ENCODE peak calls at places on chromosome 1, in eight cellular contexts. O is transverse colon, A is cardiac muscle cell, C is right cardiac atrium, U is body of pancreas, F is upper lobe of right lung, R is aorta, I is osteoblast. T is an unnamed sample.

GRCh38 chr1:8817413-8818324 is at the start of gene RERE:
- DNase-seq in I (peak; percentile 100), O (peak; percentile 96), A (peak; percentile 95), U (peak; percentile 94), C (peak; percentile 97), R (peak; percentile 95), F (peak; percentile 96), T (peak; percentile 90)

GRCh38 chr1:4797429-4797828 is 143.0 kb downstream of the AJAP1 start:
- DNase-seq in A (no peak), F (no peak), U (no peak), O (no peak), I (no peak), C (no peak), R (no peak), T (no peak)

GRCh38 chr1:155006601-155007101 is 4.0 kb downstream of the ZBTB7B start:
- DNase-seq in F (no peak), C (peak; percentile 59), U (peak; percentile 48), R (no peak), A (no peak), O (peak; percentile 37), I (peak; percentile 84), T (no peak)

GRCh38 chr1:230823421-230823820 is 44.9 kb downstream of the C1orf198 start:
- DNase-seq in A (no peak), F (no peak), U (no peak), R (peak; percentile 71), C (no peak), O (no peak), I (no peak), T (no peak)

GRCh38 chr1:65068202-65069011 is 79.6 kb upstream of the AK4 start:
- DNase-seq in I (peak; percentile 91), C (no peak), F (no peak), U (no peak), O (peak; percentile 27), A (no peak), R (no peak), T (no peak)

GRCh38 chr1:23177438-23178380 is 9.1 kb upstream of the LUZP1 start:
- DNase-seq in I (peak; percentile 95), A (peak; percentile 89), O (peak; percentile 70), C (peak; percentile 95), U (peak; percentile 70), R (peak; percentile 87), F (peak; percentile 86), T (peak; percentile 84)

GRCh38 chr1:92478393-92478792 is 8.3 kb downstream of the GFI1 start:
- DNase-seq in I (peak; percentile 87), R (no peak), C (no peak), O (no peak), U (no peak), F (no peak), A (no peak), T (no peak)

GRCh38 chr1:39110882-39111281 is 84.7 kb downstream of the NDUFS5 start:
- DNase-seq in I (peak; percentile 94), R (no peak), U (no peak), O (no peak), A (no peak), C (no peak), F (no peak), T (no peak)

GRCh38 chr1:22273686-22274681 is 131.1 kb upstream of the WNT4 start:
- DNase-seq in F (no peak), R (no peak), A (no peak), C (no peak), U (no peak), O (no peak), I (peak; percentile 44), T (no peak)

GRCh38 chr1:16721871-16722641 is 18.3 kb upstream of the RNU1-4 start:
- DNase-seq in R (peak; percentile 9), A (no peak), I (peak; percentile 65), O (peak; percentile 4), U (no peak), C (no peak), F (no peak), T (no peak)

GRCh38 chr1:224381880-224382548 is 25.3 kb downstream of the CNIH4 start:
- DNase-seq in A (no peak), F (no peak), C (no peak), O (no peak), U (no peak), I (no peak), R (no peak), T (no peak)

GRCh38 chr1:57517587-57518397 is 93.9 kb upstream of the DAB1 start:
- DNase-seq in F (no peak), O (no peak), A (peak; percentile 10), I (no peak), C (no peak), U (no peak), R (no peak), T (no peak)
- H3K27ac ChIP-seq in F (no peak overlapping the region), O (no peak overlapping the region), A (no peak overlapping the region), I (no peak overlapping the region), C (no peak overlapping the region), U (no peak overlapping the region), R (no peak overlapping the region), T (no peak overlapping the region)

DNA sequence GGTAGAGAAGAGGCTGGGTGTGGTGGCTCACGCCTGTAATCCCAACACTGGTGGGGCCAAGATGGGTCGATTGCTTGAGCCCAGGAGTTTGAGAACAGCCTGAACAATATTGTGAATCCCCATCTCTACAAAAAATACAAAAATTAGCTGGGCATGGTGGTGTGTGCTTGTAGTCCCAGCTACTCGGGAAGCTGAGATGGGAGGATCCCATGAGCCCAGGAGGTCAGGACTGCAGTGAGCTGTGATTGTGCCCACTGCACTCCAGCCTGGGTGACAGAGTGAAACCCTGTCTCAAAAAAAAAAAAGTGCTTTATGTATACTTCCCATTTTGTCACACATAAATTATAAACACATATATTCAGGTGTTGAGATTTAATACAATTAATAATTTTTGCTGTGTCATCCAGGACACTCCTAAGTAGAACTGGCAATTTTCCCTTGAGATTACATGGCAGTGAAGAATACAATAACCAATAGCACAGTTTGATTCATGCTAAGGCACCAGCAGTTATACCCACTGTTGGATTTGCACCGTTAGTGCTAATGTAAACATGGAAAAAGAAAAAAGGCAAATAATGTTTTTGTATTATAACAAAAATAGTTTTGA is 15.5 kb downstream of the GABPB2 start:
- DNase-seq in A (no peak), U (no peak), I (no peak), R (no peak), O (no peak), C (no peak), F (no peak), T (no peak)
- H3K27me3 ChIP-seq in A (no peaks in the 10 kb centered on the region), U (no peaks in the 10 kb centered on the region), I (no peaks in the 10 kb centered on the region), R (no peaks in the 10 kb centered on the region), O (no peaks in the 10 kb centered on the region), C (no peaks in the 10 kb centered on the region), F (no peaks in the 10 kb centered on the region), T (no peaks in the 10 kb centered on the region)

DNA sequence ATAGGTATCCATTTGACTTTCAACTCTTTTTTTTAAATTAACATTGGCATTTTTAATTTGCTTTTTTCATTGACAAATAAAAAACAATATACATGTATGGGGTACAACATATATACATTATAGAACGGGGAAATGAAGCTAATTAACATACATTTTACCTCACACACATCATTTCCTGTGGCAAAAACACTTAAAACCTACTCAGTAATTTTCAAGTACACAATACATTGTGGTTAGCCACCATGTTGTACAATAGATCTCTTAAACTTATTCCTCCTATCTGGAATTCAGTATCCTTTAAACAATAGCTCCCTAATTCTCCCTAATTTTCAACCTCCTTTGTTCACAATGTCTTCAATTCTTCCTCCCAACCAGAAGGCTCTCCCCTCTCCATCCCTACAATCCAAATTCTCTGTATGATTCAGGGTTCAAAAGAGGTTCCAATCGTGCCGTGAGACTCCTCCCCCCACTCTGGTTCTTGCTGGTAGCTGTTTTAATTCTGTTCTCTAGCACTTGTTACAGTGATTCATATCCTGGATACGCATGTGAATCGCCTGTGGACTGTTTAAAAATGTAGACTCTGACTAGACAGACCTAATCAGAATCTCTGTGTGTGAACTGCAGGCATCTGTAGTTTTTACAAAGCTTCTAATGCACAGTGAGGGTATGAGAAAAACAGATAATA is 87.6 kb upstream of the DUSP10 start:
- DNase-seq in I (peak; percentile 92), U (no peak), F (no peak), C (no peak), R (no peak), O (no peak), A (no peak), T (no peak)
- H3K27ac ChIP-seq in I (peak overlapping the region; percentile 90), U (no peak overlapping the region), F (no peak overlapping the region), C (no peak overlapping the region), R (no peak overlapping the region), O (no peak overlapping the region), A (no peak overlapping the region), T (no peak overlapping the region)

GRCh38 chr1:150002217-150002616 is 8.3 kb downstream of the OTUD7B start:
- DNase-seq in O (no peak), R (no peak), I (peak; percentile 41), U (no peak), A (no peak), C (no peak), F (no peak), T (no peak)
- H3K27me3 ChIP-seq in O (peaks cover 3% of the 10 kb centered on the region), R (no peaks in the 10 kb centered on the region), I (no peaks in the 10 kb centered on the region), U (no peaks in the 10 kb centered on the region), A (no peaks in the 10 kb centered on the region), C (no peaks in the 10 kb centered on the region), F (no peaks in the 10 kb centered on the region), T (no peaks in the 10 kb centered on the region)

GRCh38 chr1:15418811-15419515 is 9.3 kb downstream of the EFHD2 start:
- DNase-seq in I (peak; percentile 73), R (no peak), A (no peak), C (no peak), F (no peak), O (no peak), U (peak; percentile 75), T (no peak)

GRCh38 chr1:15413563-15414449 is 4.1 kb downstream of the EFHD2 start:
- DNase-seq in I (peak; percentile 64), A (no peak), R (no peak), F (no peak), C (no peak), O (peak; percentile 71), U (no peak), T (no peak)

GRCh38 chr1:15414450-15414823 is 4.7 kb downstream of the EFHD2 start:
- DNase-seq in A (no peak), R (no peak), F (no peak), I (no peak), C (no peak), U (no peak), O (no peak), T (no peak)

GRCh38 chr1:15420853-15421465 is 11.3 kb downstream of the EFHD2 start:
- DNase-seq in C (no peak), R (no peak), A (no peak), O (no peak), U (peak; percentile 71), F (no peak), I (peak; percentile 71), T (no peak)

GRCh38 chr1:15417365-15417934 is 7.8 kb downstream of the EFHD2 start:
- DNase-seq in C (no peak), U (peak; percentile 75), I (peak; percentile 96), O (peak; percentile 80), A (no peak), F (no peak), R (peak; percentile 75), T (peak; percentile 54)
- H3K27ac ChIP-seq in C (peak overlapping the region; percentile 12), U (no peak overlapping the region), I (peak overlapping the region; percentile 67), O (peak overlapping the region; percentile 89), A (no peak overlapping the region), F (peak overlapping the region; percentile 42), R (no peak overlapping the region), T (no peak overlapping the region)

DNA sequence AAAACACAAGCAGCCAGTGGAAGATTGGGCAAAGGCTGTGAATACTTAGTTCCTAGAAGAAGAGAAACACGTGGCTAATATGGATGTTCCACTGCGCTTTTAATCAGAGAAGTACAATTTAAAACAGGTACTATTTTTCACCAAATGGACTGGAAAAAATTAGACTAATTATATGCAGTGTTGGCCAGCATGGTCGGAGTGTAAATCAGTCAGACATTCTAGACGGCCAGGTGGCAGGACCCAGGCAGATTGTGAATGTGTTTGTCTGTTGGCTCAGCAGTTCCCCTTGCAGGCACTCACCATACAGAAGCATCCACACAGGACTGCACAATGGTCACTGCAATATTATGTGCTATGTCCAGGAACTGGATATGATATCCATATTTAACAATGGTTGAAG is 23.9 kb upstream of the SLC25A34 start:
- DNase-seq in A (no peak), O (no peak), U (no peak), F (no peak), C (no peak), R (no peak), I (no peak), T (no peak)
- H3K27me3 ChIP-seq in A (no peaks in the 10 kb centered on the region), O (no peaks in the 10 kb centered on the region), U (no peaks in the 10 kb centered on the region), F (no peaks in the 10 kb centered on the region), C (no peaks in the 10 kb centered on the region), R (no peaks in the 10 kb centered on the region), I (no peaks in the 10 kb centered on the region), T (no peaks in the 10 kb centered on the region)